ENCODE peak calls at places on chromosomes 12 and 14, in seven cellular contexts. S is mesendoderm, F is heart left ventricle, Z is GM23248, P is tibial artery, A is ovary, O is A549. B is an unnamed sample.

GRCh38 chr14:95196268-95196667 is 38.9 kb upstream of the DICER1 start:
- DNase-seq in S (peak), F (no peak), Z (no peak), P (no peak), A (no peak), O (peak), B (no peak)

GRCh38 chr12:81759215-81759991 is at the start of gene PPFIA2:
- DNase-seq in S (peak), F (peak), Z (peak), P (peak), A (peak), O (no peak), B (no peak)

GRCh38 chr14:69654109-69654508 is 42.7 kb downstream of the SUSD6 start:
- DNase-seq in S (no peak), F (no peak), Z (no peak), P (no peak), A (no peak), O (no peak), B (no peak)

GRCh38 chr12:6923851-6924250 is 3.9 kb upstream of the ATN1 start:
- DNase-seq in S (no peak), F (no peak), Z (no peak), P (peak), A (no peak), O (no peak), B (peak)

GRCh38 chr14:32572867-32573149 is 243.7 kb downstream of the AKAP6 start:
- DNase-seq in S (no peak), F (no peak), Z (no peak), P (no peak), A (no peak), O (no peak), B (no peak)

GRCh38 chr12:58871557-58871956 is 48.7 kb downstream of the LRIG3 start:
- DNase-seq in S (no peak), F (no peak), Z (peak), P (no peak), A (no peak), O (no peak), B (no peak)

GRCh38 chr12:52901715-52902541 is 2.9 kb downstream of the KRT8 start:
- DNase-seq in S (no peak), F (no peak), Z (no peak), P (no peak), A (no peak), O (no peak), B (no peak)

GRCh38 chr12:75815756-75816155 is 215.8 kb downstream of the PHLDA1 start:
- DNase-seq in S (no peak), F (no peak), Z (peak), P (no peak), A (no peak), O (no peak), B (no peak)

GRCh38 chr14:31122098-31122611 is 85.4 kb downstream of the HECTD1 start:
- DNase-seq in S (no peak), F (no peak), Z (peak), P (no peak), A (no peak), O (no peak), B (no peak)

GRCh38 chr14:88346048-88346639 is 23.1 kb upstream of the KCNK10 start:
- DNase-seq in S (no peak), F (no peak), Z (no peak), P (no peak), A (no peak), O (no peak), B (no peak)

GRCh38 chr12:26630546-26631027 is 202.4 kb downstream of the ITPR2 start:
- DNase-seq in S (no peak), F (no peak), Z (peak), P (no peak), A (peak), O (no peak), B (no peak)

GRCh38 chr12:102765736-102766135 is 151.3 kb downstream of the PAH start:
- DNase-seq in S (no peak), F (no peak), Z (no peak), P (no peak), A (no peak), O (no peak), B (no peak)

GRCh38 chr12:56724660-56724988 is 475 bp downstream of the NACA start:
- DNase-seq in S (no peak), F (no peak), Z (peak), P (no peak), A (no peak), O (no peak), B (peak)

GRCh38 chr14:21680072-21680471 is 6.5 kb upstream of the OR4E1 start:
- DNase-seq in S (no peak), F (no peak), Z (peak), P (no peak), A (no peak), O (no peak), B (no peak)

GRCh38 chr14:81068384-81068783 is 113.0 kb downstream of the TSHR start:
- DNase-seq in S (no peak), F (no peak), Z (no peak), P (no peak), A (no peak), O (no peak), B (no peak)

GRCh38 chr12:47856721-47857575 is 37.2 kb upstream of the HDAC7 start:
- DNase-seq in S (no peak), F (no peak), Z (no peak), P (peak), A (no peak), O (no peak), B (no peak)

GRCh38 chr12:52389313-52390207 is 4.1 kb upstream of the KRT84 start:
- DNase-seq in S (peak), F (no peak), Z (peak), P (no peak), A (no peak), O (no peak), B (no peak)

GRCh38 chr12:117409286-117409685 is 47.9 kb upstream of the NOS1 start:
- DNase-seq in S (no peak), F (no peak), Z (no peak), P (no peak), A (no peak), O (no peak), B (no peak)

GRCh38 chr12:45732250-45732649 is 2.7 kb downstream of the ARID2 start:
- DNase-seq in S (no peak), F (no peak), Z (peak), P (no peak), A (no peak), O (no peak), B (no peak)

GRCh38 chr12:31474751-31475150 is 116.2 kb downstream of the DENND5B start:
- DNase-seq in S (no peak), F (no peak), Z (no peak), P (no peak), A (no peak), O (no peak), B (no peak)

GRCh38 chr12:120257041-120257821 is 8.3 kb downstream of the PXN start:
- DNase-seq in S (peak), F (peak), Z (peak), P (peak), A (peak), O (no peak), B (no peak)

GRCh38 chr14:68651652-68652432 is 141.0 kb downstream of the ZFP36L1 start:
- DNase-seq in S (no peak), F (no peak), Z (no peak), P (peak), A (peak), O (no peak), B (no peak)
- H3K27ac ChIP-seq in S (no peak), F (peak), Z (no peak), P (peak), A (peak), O (no peak), B (no peak)

GRCh38 chr12:89244536-89244935 is 107.8 kb downstream of the DUSP6 start:
- DNase-seq in S (peak), F (no peak), Z (peak), P (no peak), A (no peak), O (no peak), B (no peak)
- H3K27ac ChIP-seq in S (peak), F (no peak), Z (peak), P (no peak), A (no peak), O (no peak), B (no peak)

GRCh38 chr12:123457980-123458779 is at the start of gene SNRNP35:
- DNase-seq in S (peak), F (peak), Z (peak), P (peak), A (peak), O (peak), B (peak)

GRCh38 chr12:123449103-123449736 is 8.7 kb upstream of the SNRNP35 start:
- DNase-seq in S (no peak), F (no peak), Z (no peak), P (no peak), A (no peak), O (no peak), B (no peak)

GRCh38 chr12:123450636-123451035 is 7.3 kb upstream of the SNRNP35 start:
- DNase-seq in S (no peak), F (no peak), Z (no peak), P (no peak), A (no peak), O (no peak), B (no peak)

DNA sequence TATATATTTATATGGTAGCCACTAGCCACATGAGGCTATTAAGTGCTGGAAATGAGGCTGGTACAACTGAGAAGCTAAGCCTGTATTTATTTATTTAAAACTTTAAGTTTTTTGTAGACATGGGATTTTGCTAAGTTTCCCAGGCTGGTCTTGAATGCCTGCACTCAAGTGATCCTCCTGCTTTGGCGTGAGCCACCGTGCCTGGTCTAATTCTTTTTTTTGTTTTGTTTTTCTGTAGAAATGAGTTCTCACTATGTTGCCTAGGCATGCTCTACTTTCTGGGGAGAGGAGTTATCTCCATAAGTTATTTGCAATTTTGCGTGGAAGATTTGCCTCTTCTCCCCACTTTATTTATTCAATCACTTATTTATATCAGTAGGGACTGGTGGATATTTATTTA is 4.8 kb upstream of the SNRNP35 start:
- DNase-seq in S (no peak), F (no peak), Z (no peak), P (no peak), A (no peak), O (no peak), B (no peak)
- H3K27ac ChIP-seq in S (no peak), F (no peak), Z (no peak), P (no peak), A (no peak), O (no peak), B (no peak)

GRCh38 chr12:49664167-49664566 is 40.8 kb downstream of the PRPF40B start:
- DNase-seq in S (no peak), F (no peak), Z (no peak), P (no peak), A (no peak), O (no peak), B (no peak)
- H3K27ac ChIP-seq in S (no peak), F (peak), Z (no peak), P (peak), A (no peak), O (no peak), B (no peak)

B was measured in CD8-positive, alpha-beta T cell.